ENCODE peak calls at places on chromosomes 6 and 20, in nine cellular contexts. Z, M, R, Q, L, P, W, S and A are unnamed samples.

GRCh38 chr20:57399587-57400261 is 8.5 kb downstream of the RBM38 start:
- DNase-seq in Z (no peak), M (no peak), R (no peak), Q (peak; percentile 46), L (peak; percentile 71), P (no peak), W (peak; percentile 76), S (no peak), A (no peak)

GRCh38 chr6:116682334-116682712 is 1.3 kb downstream of the KPNA5 start:
- DNase-seq in Z (peak; percentile 24), M (no peak), R (peak; percentile 82), Q (no peak), L (no peak), P (peak; percentile 42), W (no peak), S (no peak), A (no peak)

GRCh38 chr20:21496452-21496851 is 17.4 kb downstream of the NKX2-2 start:
- DNase-seq in Z (no peak), M (no peak), R (no peak), Q (no peak), L (no peak), P (no peak), W (no peak), S (no peak), A (no peak)

GRCh38 chr6:121216928-121217327 is 117.4 kb downstream of the TBC1D32 start:
- DNase-seq in Z (no peak), M (no peak), R (peak; percentile 67), Q (no peak), L (no peak), P (no peak), W (no peak), S (no peak), A (no peak)

GRCh38 chr6:134689177-134689576 is 260.7 kb downstream of the ALDH8A1 start:
- DNase-seq in Z (no peak), M (peak; percentile 23), R (no peak), Q (no peak), L (peak; percentile 50), P (no peak), W (no peak), S (peak; percentile 20), A (no peak)

GRCh38 chr20:41095110-41095969 is 42.0 kb upstream of the PLCG1 start:
- DNase-seq in Z (peak; percentile 67), M (peak; percentile 48), R (peak; percentile 71), Q (peak; percentile 18), L (peak; percentile 48), P (peak; percentile 64), W (peak; percentile 63), S (peak; percentile 43), A (no peak)

GRCh38 chr20:13336308-13337089 is 115.4 kb downstream of the ISM1 start:
- DNase-seq in Z (no peak), M (no peak), R (no peak), Q (no peak), L (no peak), P (no peak), W (no peak), S (no peak), A (no peak)

GRCh38 chr6:6005467-6006427 is 978 bp downstream of the NRN1 start:
- DNase-seq in Z (no peak), M (no peak), R (peak; percentile 6), Q (no peak), L (no peak), P (no peak), W (no peak), S (no peak), A (no peak)

GRCh38 chr6:122696853-122697252 is 82.7 kb upstream of the FABP7 start:
- DNase-seq in Z (no peak), M (no peak), R (peak; percentile 61), Q (no peak), L (no peak), P (no peak), W (no peak), S (no peak), A (no peak)

GRCh38 chr6:8415305-8415704 is 20.0 kb downstream of the SLC35B3 start:
- DNase-seq in Z (no peak), M (no peak), R (no peak), Q (no peak), L (no peak), P (no peak), W (no peak), S (no peak), A (no peak)

GRCh38 chr20:43537921-43538854 is 20.6 kb upstream of the SGK2 start:
- DNase-seq in Z (peak; percentile 51), M (peak; percentile 76), R (peak; percentile 66), Q (no peak), L (peak; percentile 43), P (peak; percentile 56), W (peak; percentile 70), S (peak; percentile 54), A (no peak)

GRCh38 chr20:45441746-45442145 is 25.8 kb downstream of the PIGT start:
- DNase-seq in Z (no peak), M (no peak), R (no peak), Q (no peak), L (no peak), P (no peak), W (no peak), S (no peak), A (no peak)

GRCh38 chr6:110472739-110473138 is 3.7 kb downstream of the SLC22A16 start:
- DNase-seq in Z (no peak), M (no peak), R (no peak), Q (no peak), L (no peak), P (no peak), W (no peak), S (no peak), A (no peak)

GRCh38 chr6:110476046-110476849 is at the start of gene SLC22A16:
- DNase-seq in Z (no peak), M (no peak), R (no peak), Q (no peak), L (no peak), P (no peak), W (no peak), S (no peak), A (no peak)

GRCh38 chr6:110475255-110475654 is 1.2 kb downstream of the SLC22A16 start:
- DNase-seq in Z (no peak), M (no peak), R (no peak), Q (no peak), L (no peak), P (no peak), W (no peak), S (peak; percentile 25), A (no peak)

GRCh38 chr6:110471966-110472365 is 4.4 kb downstream of the SLC22A16 start:
- DNase-seq in Z (no peak), M (no peak), R (no peak), Q (no peak), L (no peak), P (no peak), W (no peak), S (no peak), A (no peak)

GRCh38 chr6:110474500-110474899 is 1.9 kb downstream of the SLC22A16 start:
- DNase-seq in Z (no peak), M (no peak), R (no peak), Q (no peak), L (no peak), P (no peak), W (no peak), S (no peak), A (no peak)
- H3K4me3 ChIP-seq in Z (no peak overlapping the region), M (no peak overlapping the region), R (no peak overlapping the region), Q (no peak overlapping the region), L (no peak overlapping the region), P (no peak overlapping the region), W (no peak overlapping the region), S (no peak overlapping the region), A (no peak overlapping the region)

GRCh38 chr6:12865782-12866181 is 149.2 kb downstream of the PHACTR1 start:
- DNase-seq in Z (no peak), M (no peak), R (no peak), Q (no peak), L (no peak), P (no peak), W (no peak), S (no peak), A (no peak)
- H3K4me3 ChIP-seq in Z (no peak overlapping the region), M (no peak overlapping the region), R (no peak overlapping the region), Q (no peak overlapping the region), L (no peak overlapping the region), P (no peak overlapping the region), W (no peak overlapping the region), S (no peak overlapping the region), A (no peak overlapping the region)

GRCh38 chr6:118382126-118382525 is 166.0 kb upstream of the PLN start:
- DNase-seq in Z (no peak), M (no peak), R (no peak), Q (no peak), L (no peak), P (no peak), W (no peak), S (no peak), A (no peak)

GRCh38 chr6:118386975-118387374 is 161.1 kb upstream of the PLN start:
- DNase-seq in Z (no peak), M (no peak), R (no peak), Q (no peak), L (no peak), P (no peak), W (no peak), S (no peak), A (no peak)

GRCh38 chr6:118383924-118384323 is 164.2 kb upstream of the PLN start:
- DNase-seq in Z (no peak), M (no peak), R (peak; percentile 26), Q (no peak), L (no peak), P (no peak), W (no peak), S (no peak), A (no peak)

GRCh38 chr6:118391086-118391485 is 157.0 kb upstream of the PLN start:
- DNase-seq in Z (no peak), M (no peak), R (no peak), Q (no peak), L (no peak), P (no peak), W (no peak), S (no peak), A (no peak)

DNA sequence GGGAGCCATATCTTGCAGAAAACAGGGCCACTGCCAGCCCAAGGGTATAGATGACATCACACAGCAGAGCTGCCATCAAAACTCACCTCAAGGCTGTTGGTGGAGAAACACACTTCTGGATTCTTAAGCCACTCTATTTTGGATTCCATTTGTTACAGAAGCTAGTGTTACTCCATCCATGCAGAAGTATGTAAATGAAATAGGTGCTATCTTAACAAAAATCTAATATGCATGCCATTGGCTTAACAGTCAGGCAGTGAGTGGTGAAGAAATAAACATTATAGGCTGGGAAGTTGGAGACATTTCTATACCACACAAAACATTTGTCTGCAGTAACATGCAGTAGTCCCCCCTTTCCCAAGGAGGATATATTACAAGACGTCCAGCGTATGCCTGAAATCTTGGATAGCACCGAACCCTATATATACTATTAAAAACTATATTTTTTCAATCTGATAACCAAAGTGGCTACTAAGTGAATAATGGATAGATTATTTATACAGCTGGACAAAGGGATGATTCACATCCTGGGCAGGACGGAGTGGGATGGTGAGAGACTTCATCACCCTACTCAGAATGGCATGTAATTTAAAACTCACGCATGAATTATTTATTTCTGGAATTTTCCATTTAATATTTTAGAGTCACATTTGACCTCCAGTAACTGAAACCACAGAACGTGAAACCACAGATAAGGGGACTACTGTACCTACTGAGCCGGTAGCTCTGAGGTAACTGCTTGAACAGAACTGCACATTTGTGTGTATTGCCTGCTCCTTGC is 160.0 kb upstream of the PLN start:
- DNase-seq in Z (no peak), M (no peak), R (peak; percentile 87), Q (no peak), L (no peak), P (no peak), W (no peak), S (no peak), A (no peak)
- H3K4me3 ChIP-seq in Z (no peak overlapping the region), M (no peak overlapping the region), R (no peak overlapping the region), Q (no peak overlapping the region), L (no peak overlapping the region), P (no peak overlapping the region), W (no peak overlapping the region), S (no peak overlapping the region), A (no peak overlapping the region)

GRCh38 chr20:32031007-32031958 is 20.8 kb upstream of the HCK start:
- DNase-seq in Z (peak; percentile 65), M (peak; percentile 89), R (peak; percentile 78), Q (peak; percentile 28), L (peak; percentile 84), P (peak; percentile 61), W (peak; percentile 87), S (peak; percentile 75), A (no peak)
- H3K4me3 ChIP-seq in Z (no peak overlapping the region), M (peak overlapping the region; percentile 44), R (no peak overlapping the region), Q (peak overlapping the region; percentile 38), L (peak overlapping the region; percentile 32), P (peak overlapping the region; percentile 32), W (peak overlapping the region; percentile 50), S (peak overlapping the region; percentile 45), A (peak overlapping the region; percentile 21)